ENCODE peak calls at places on chromosomes 4 and X, in five cellular contexts. N, I, Q, S and F are unnamed samples.
A peak's percentile ranks its signal among the peaks of the same experiment; 100 is the strongest.

GRCh38 chr4:94641702-94642560 is 115.8 kb upstream of the BMPR1B start:
- DNase-seq in N (no peak), I (no peak), Q (peak; percentile 78), S (peak; percentile 31), F (peak; percentile 60)

GRCh38 chrX:29826651-29827206 is 388.6 kb upstream of the MAGEB2 start:
- DNase-seq in N (no peak), I (no peak), Q (peak; percentile 9), S (no peak), F (peak; percentile 3)

GRCh38 chr4:36056128-36056527 is 188.2 kb downstream of the ARAP2 start:
- DNase-seq in N (no peak), I (no peak), Q (no peak), S (no peak), F (no peak)

GRCh38 chr4:83240379-83240875 is 44.2 kb downstream of the COQ2 start:
- DNase-seq in N (no peak), I (no peak), Q (no peak), S (no peak), F (no peak)

GRCh38 chr4:39936565-39937418 is 40.9 kb downstream of the PDS5A start:
- DNase-seq in N (no peak), I (no peak), Q (no peak), S (no peak), F (peak; percentile 48)

GRCh38 chr4:128477540-128477939 is 189.9 kb upstream of the PGRMC2 start:
- DNase-seq in N (no peak), I (no peak), Q (no peak), S (no peak), F (no peak)

GRCh38 chr4:41839945-41840854 is 91.7 kb upstream of the PHOX2B start:
- DNase-seq in N (no peak), I (no peak), Q (no peak), S (no peak), F (peak; percentile 61)

GRCh38 chr4:110271986-110272385 is 73.6 kb upstream of the ELOVL6 start:
- DNase-seq in N (no peak), I (no peak), Q (no peak), S (no peak), F (no peak)

GRCh38 chr4:52780627-52781354 is 29.6 kb upstream of the ERVMER34-1 start:
- DNase-seq in N (no peak), I (no peak), Q (no peak), S (peak; percentile 3), F (no peak)

GRCh38 chrX:6701085-6701484 is 166.2 kb upstream of the VCX3A start:
- DNase-seq in N (no peak), I (no peak), Q (no peak), S (no peak), F (no peak)

GRCh38 chr4:157172011-157172410 is 48.5 kb upstream of the GRIA2 start:
- DNase-seq in N (no peak), I (no peak), Q (peak; percentile 31), S (peak; percentile 22), F (no peak)

GRCh38 chrX:50903387-50904027 is 7.0 kb upstream of the BMP15 start:
- DNase-seq in N (peak; percentile 32), I (no peak), Q (peak; percentile 26), S (peak; percentile 48), F (peak; percentile 20)

GRCh38 chr4:121952290-121952689 is 430 bp upstream of the TRPC3 start:
- DNase-seq in N (no peak), I (no peak), Q (no peak), S (no peak), F (no peak)

GRCh38 chr4:21792736-21793135 is 155.8 kb downstream of the KCNIP4 start:
- DNase-seq in N (no peak), I (no peak), Q (no peak), S (no peak), F (no peak)

GRCh38 chr4:37434469-37434868 is 189.9 kb downstream of the NWD2 start:
- DNase-seq in N (no peak), I (no peak), Q (peak; percentile 10), S (peak; percentile 44), F (no peak)

GRCh38 chrX:102899940-102900916 is 36.8 kb upstream of the RAB40AL start:
- DNase-seq in N (peak; percentile 51), I (peak; percentile 75), Q (peak; percentile 74), S (peak; percentile 74), F (peak; percentile 64)

GRCh38 chr4:127775843-127776242 is 6.3 kb upstream of the HSPA4L start:
- DNase-seq in N (no peak), I (no peak), Q (no peak), S (no peak), F (no peak)

GRCh38 chr4:82235346-82235745 is 138.4 kb downstream of the HNRNPD start:
- DNase-seq in N (no peak), I (no peak), Q (no peak), S (no peak), F (no peak)

GRCh38 chrX:88438209-88438608 is 308.8 kb upstream of the CPXCR1 start:
- DNase-seq in N (no peak), I (no peak), Q (no peak), S (no peak), F (no peak)

GRCh38 chr4:78653655-78654054 is 102.1 kb downstream of the ANXA3 start:
- DNase-seq in N (no peak), I (no peak), Q (peak; percentile 25), S (no peak), F (no peak)

GRCh38 chr4:1874207-1874606 is 3.0 kb downstream of the NSD2 start:
- DNase-seq in N (no peak), I (no peak), Q (no peak), S (no peak), F (no peak)

GRCh38 chrX:83916525-83916924 is 55.6 kb downstream of the CYLC1 start:
- DNase-seq in N (no peak), I (no peak), Q (peak; percentile 11), S (no peak), F (peak; percentile 6)

GRCh38 chr4:2290488-2290887 is 28.6 kb upstream of the MXD4 start:
- DNase-seq in N (no peak), I (no peak), Q (no peak), S (no peak), F (no peak)

GRCh38 chr4:130820448-130820847 is 1724.5 kb downstream of the C4orf33 start:
- DNase-seq in N (no peak), I (no peak), Q (no peak), S (no peak), F (no peak)

GRCh38 chr4:14059006-14059405 is 431.5 kb upstream of the BOD1L1 start:
- DNase-seq in N (no peak), I (no peak), Q (peak; percentile 39), S (peak; percentile 59), F (peak; percentile 23)

GRCh38 chrX:2962346-2962745 is 33.2 kb upstream of the ARSD start:
- DNase-seq in N (no peak), I (no peak), Q (no peak), S (no peak), F (no peak)

GRCh38 chr4:54065282-54066087 is 1.1 kb upstream of the CHIC2 start:
- DNase-seq in N (no peak), I (no peak), Q (no peak), S (peak; percentile 41), F (peak; percentile 38)

GRCh38 chrX:110180928-110181310 is 137.0 kb downstream of the AMMECR1 start:
- DNase-seq in N (no peak), I (no peak), Q (peak; percentile 36), S (peak; percentile 11), F (peak; percentile 22)

GRCh38 chrX:19174401-19175025 is 52.2 kb upstream of the ADGRG2 start:
- DNase-seq in N (no peak), I (no peak), Q (peak; percentile 48), S (peak; percentile 12), F (peak; percentile 71)

GRCh38 chrX:115949900-115950822 is 220.4 kb upstream of the AGTR2 start:
- DNase-seq in N (no peak), I (peak; percentile 63), Q (no peak), S (no peak), F (peak; percentile 31)

GRCh38 chrX:47748576-47748975 is 88.1 kb upstream of the ZNF81 start:
- DNase-seq in N (no peak), I (no peak), Q (no peak), S (peak; percentile 68), F (no peak)

GRCh38 chr4:158203929-158204328 is 6.4 kb upstream of the TMEM144 start:
- DNase-seq in N (no peak), I (no peak), Q (no peak), S (no peak), F (no peak)

GRCh38 chr4:183797041-183797444 is 108.1 kb upstream of the STOX2 start:
- DNase-seq in N (peak; percentile 38), I (peak; percentile 34), Q (no peak), S (no peak), F (peak; percentile 32)

DNA sequence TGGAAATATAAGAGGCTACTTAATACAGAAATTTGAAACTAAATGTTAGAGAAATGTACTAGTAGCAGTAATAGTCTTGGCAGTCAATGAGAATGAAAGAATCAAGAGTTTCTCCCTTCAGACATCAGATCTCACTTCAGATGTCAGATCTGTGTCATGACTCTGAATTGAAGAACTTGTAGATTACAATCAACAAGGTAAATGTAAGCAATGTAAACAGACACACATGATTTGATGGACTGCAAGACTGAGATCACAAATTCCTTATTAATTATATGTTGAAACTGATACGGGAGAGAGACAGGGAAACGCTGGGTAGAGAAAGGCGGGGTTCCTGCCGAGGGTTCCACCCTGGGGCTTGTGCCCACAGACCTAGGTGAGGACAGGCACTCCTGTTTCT is 65.5 kb upstream of the HHIP start:
- DNase-seq in N (no peak), I (no peak), Q (no peak), S (no peak), F (no peak)
- H3K4me1 ChIP-seq in N (no peaks in the 10 kb centered on the region), I (no peaks in the 10 kb centered on the region), Q (peaks cover 4% of the 10 kb centered on the region), S (no peaks in the 10 kb centered on the region), F (peaks cover 53% of the 10 kb centered on the region)

GRCh38 chr4:73706811-73707210 is 33.6 kb upstream of the CXCL8 start:
- DNase-seq in N (no peak), I (no peak), Q (no peak), S (no peak), F (no peak)
- H3K4me1 ChIP-seq in N (no peaks in the 10 kb centered on the region), I (peaks cover 37% of the 10 kb centered on the region), Q (peaks cover 18% of the 10 kb centered on the region), S (no peaks in the 10 kb centered on the region), F (peaks cover 61% of the 10 kb centered on the region)

GRCh38 chr4:8163026-8163425 is 4.4 kb upstream of the ABLIM2 start:
- DNase-seq in N (no peak), I (no peak), Q (no peak), S (no peak), F (no peak)
- H3K4me1 ChIP-seq in N (peaks cover 2% of the 10 kb centered on the region), I (peaks cover 29% of the 10 kb centered on the region), Q (peaks cover 5% of the 10 kb centered on the region), S (peaks cover 5% of the 10 kb centered on the region), F (peaks cover 14% of the 10 kb centered on the region)

GRCh38 chr4:184870718-184871117 is 45.0 kb upstream of the ACSL1 start:
- DNase-seq in N (no peak), I (no peak), Q (no peak), S (no peak), F (no peak)

GRCh38 chr4:184873039-184873438 is 47.3 kb upstream of the ACSL1 start:
- DNase-seq in N (no peak), I (no peak), Q (no peak), S (no peak), F (no peak)

GRCh38 chr4:184868623-184869022 is 42.9 kb upstream of the ACSL1 start:
- DNase-seq in N (no peak), I (no peak), Q (no peak), S (no peak), F (no peak)
- H3K4me1 ChIP-seq in N (no peaks in the 10 kb centered on the region), I (no peaks in the 10 kb centered on the region), Q (no peaks in the 10 kb centered on the region), S (no peaks in the 10 kb centered on the region), F (no peaks in the 10 kb centered on the region)

DNA sequence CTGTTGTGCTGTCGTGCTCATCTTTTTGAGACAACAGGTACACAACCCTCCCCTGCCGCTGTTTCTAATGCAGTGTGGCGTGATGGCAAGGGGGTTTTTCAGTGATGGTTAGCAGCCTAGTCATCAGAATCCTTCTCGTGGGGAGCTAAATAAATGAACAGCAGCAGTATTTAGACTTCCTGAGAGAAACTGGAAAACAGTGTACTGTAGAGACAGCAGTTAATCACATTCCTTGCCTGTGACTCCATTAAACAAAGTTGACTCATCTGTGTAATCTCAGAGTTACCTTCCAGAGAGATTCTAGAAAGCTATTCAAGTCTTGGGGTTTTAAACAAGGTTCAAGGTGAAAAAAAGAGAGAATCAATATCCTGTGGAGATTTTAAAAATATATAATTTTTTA is 1753.2 kb upstream of the PCDH7 start:
- DNase-seq in N (no peak), I (no peak), Q (peak; percentile 90), S (peak; percentile 0), F (peak; percentile 59)
- H3K4me1 ChIP-seq in N (no peaks in the 10 kb centered on the region), I (no peaks in the 10 kb centered on the region), Q (peaks cover 2% of the 10 kb centered on the region), S (no peaks in the 10 kb centered on the region), F (peaks cover 3% of the 10 kb centered on the region)